ENCODE peak calls at places on chromosomes 3 and 15, in seven cellular contexts. V is ureter; H is A172; I is NCI-H1436; Z is T-helper 2 cell; T is activated CD4-positive, alpha-beta T cell treated with anti-CD3 and anti-CD28 coated beads, Interleukin-2, amount 10 ng/mL, durations not matched to agents 7 days and 5 days; N is amygdala. G is an unnamed sample.

GRCh38 chr3:102057781-102058421 is 208.6 kb downstream of the NFKBIZ start:
- DNase-seq in V (no peak), H (no peak), I (no peak), Z (no peak), T (peak), N (no peak), G (no peak)

GRCh38 chr3:175748087-175748732 is 889.1 kb downstream of the NAALADL2 start:
- DNase-seq in V (no peak), H (peak), I (no peak), Z (no peak), T (no peak), N (no peak), G (peak)

GRCh38 chr3:27165348-27165747 is 203.8 kb downstream of the NEK10 start:
- DNase-seq in V (no peak), H (peak), I (no peak), Z (no peak), T (no peak), N (no peak), G (peak)

GRCh38 chr15:70012895-70013294 is 84.8 kb downstream of the TLE3 start:
- DNase-seq in V (no peak), H (no peak), I (no peak), Z (no peak), T (no peak), N (no peak), G (no peak)

GRCh38 chr3:25571285-25571684 is 93.4 kb downstream of the TOP2B start:
- DNase-seq in V (no peak), H (no peak), I (no peak), Z (no peak), T (no peak), N (no peak), G (no peak)

GRCh38 chr3:13319821-13320220 is 100.3 kb downstream of the NUP210 start:
- DNase-seq in V (no peak), H (no peak), I (no peak), Z (no peak), T (no peak), N (no peak), G (no peak)

GRCh38 chr3:109023656-109024254 is 70.1 kb upstream of the GUCA1C start:
- DNase-seq in V (no peak), H (peak), I (peak), Z (no peak), T (peak), N (no peak), G (peak)

GRCh38 chr3:13019706-13020105 is 53.5 kb downstream of the IQSEC1 start:
- DNase-seq in V (no peak), H (no peak), I (no peak), Z (no peak), T (no peak), N (no peak), G (no peak)

GRCh38 chr15:43528542-43529007 is 11.2 kb downstream of the MAP1A start:
- DNase-seq in V (no peak), H (no peak), I (no peak), Z (no peak), T (no peak), N (no peak), G (no peak)

GRCh38 chr3:177197934-177198484 is 727 bp upstream of the TBL1XR1 start:
- DNase-seq in V (no peak), H (peak), I (peak), Z (no peak), T (no peak), N (no peak), G (no peak)

GRCh38 chr3:184058029-184058428 is 5.2 kb downstream of the HTR3C start:
- DNase-seq in V (no peak), H (no peak), I (no peak), Z (no peak), T (no peak), N (no peak), G (peak)

GRCh38 chr3:20739814-20740213 is 553.8 kb upstream of the SGO1 start:
- DNase-seq in V (no peak), H (peak), I (no peak), Z (no peak), T (no peak), N (no peak), G (no peak)

GRCh38 chr3:47019201-47019600 is 39.7 kb downstream of the NBEAL2 start:
- DNase-seq in V (no peak), H (no peak), I (no peak), Z (no peak), T (peak), N (no peak), G (peak)

G was measured in EH.